ENCODE peak calls at places on chromosomes 4 and X, in four cellular contexts. One of them, this sample, is unnamed.

GRCh38 chr4:3529363-3529762 is 2.9 kb downstream of the LRPAP1 start:
- DNase-seq in HepG2: no peak
- DNase-seq in K562: no peak
- DNase-seq in WTC11: no peak
- DNase-seq in this sample: no peak

GRCh38 chr4:6668391-6668790 is 25.3 kb upstream of the S100P start:
- DNase-seq in HepG2: no peak
- DNase-seq in WTC11: no peak
- DNase-seq in K562: no peak
- DNase-seq in this sample: no peak

GRCh38 chrX:13780868-13781427 is 35.9 kb downstream of the GPM6B start:
- DNase-seq in K562: no peak
- DNase-seq in WTC11: no peak
- DNase-seq in HepG2: no peak
- DNase-seq in this sample: no peak

GRCh38 chr4:37837446-37837845 is 11.0 kb downstream of the PGM2 start:
- DNase-seq in HepG2: no peak
- DNase-seq in K562: no peak
- DNase-seq in WTC11: no peak
- DNase-seq in this sample: no peak

GRCh38 chr4:54779797-54780196 is 122.0 kb downstream of the KIT start:
- DNase-seq in WTC11: no peak
- DNase-seq in K562: no peak
- DNase-seq in HepG2: no peak
- DNase-seq in this sample: no peak

GRCh38 chr4:4859010-4859798 is at the start of gene MSX1:
- DNase-seq in WTC11: peak
- DNase-seq in K562: peak
- DNase-seq in HepG2: peak
- DNase-seq in this sample: peak

GRCh38 chrX:119008122-119008744 is 33.8 kb downstream of the LONRF3 start:
- DNase-seq in HepG2: peak
- DNase-seq in WTC11: peak
- DNase-seq in K562: peak
- DNase-seq in this sample: peak

GRCh38 chr4:159446266-159446976 is 343.5 kb downstream of the RAPGEF2 start:
- DNase-seq in HepG2: peak
- DNase-seq in WTC11: peak
- DNase-seq in K562: peak
- DNase-seq in this sample: peak

GRCh38 chr4:52748432-52748831 is 2.8 kb downstream of the ERVMER34-1 start:
- DNase-seq in HepG2: no peak
- DNase-seq in K562: no peak
- DNase-seq in WTC11: no peak
- DNase-seq in this sample: no peak

GRCh38 chrX:12955882-12956703 is 18.8 kb upstream of the TMSB4X start:
- DNase-seq in K562: peak
- DNase-seq in HepG2: peak
- DNase-seq in WTC11: no peak
- DNase-seq in this sample: no peak

GRCh38 chr4:26238426-26238781 is 82.4 kb upstream of the RBPJ start:
- DNase-seq in HepG2: peak
- DNase-seq in WTC11: no peak
- DNase-seq in K562: no peak
- DNase-seq in this sample: no peak

GRCh38 chr4:49002931-49003330 is 16.9 kb downstream of the CWH43 start:
- DNase-seq in WTC11: no peak
- DNase-seq in K562: no peak
- DNase-seq in HepG2: no peak
- DNase-seq in this sample: no peak

GRCh38 chr4:147479817-147480216 is 1.1 kb upstream of the EDNRA start:
- DNase-seq in WTC11: no peak
- DNase-seq in K562: no peak
- DNase-seq in HepG2: no peak
- DNase-seq in this sample: no peak

GRCh38 chr4:95409750-95410149 is 139.0 kb downstream of the UNC5C start:
- DNase-seq in HepG2: no peak
- DNase-seq in K562: no peak
- DNase-seq in WTC11: no peak
- DNase-seq in this sample: no peak

GRCh38 chr4:185134176-185134869 is 8.7 kb upstream of the SLC25A4 start:
- DNase-seq in HepG2: peak
- DNase-seq in WTC11: no peak
- DNase-seq in K562: peak
- DNase-seq in this sample: peak

GRCh38 chr4:85964298-85964697 is 395.6 kb downstream of the MAPK10 start:
- DNase-seq in K562: no peak
- DNase-seq in HepG2: no peak
- DNase-seq in WTC11: no peak
- DNase-seq in this sample: no peak

GRCh38 chrX:124594017-124594651 is 247.8 kb downstream of the SH2D1A start:
- DNase-seq in WTC11: no peak
- DNase-seq in HepG2: no peak
- DNase-seq in K562: no peak
- DNase-seq in this sample: no peak

GRCh38 chr4:931194-931959 is 739 bp downstream of the GAK start:
- DNase-seq in WTC11: no peak
- DNase-seq in HepG2: peak
- DNase-seq in K562: peak
- DNase-seq in this sample: no peak

DNA sequence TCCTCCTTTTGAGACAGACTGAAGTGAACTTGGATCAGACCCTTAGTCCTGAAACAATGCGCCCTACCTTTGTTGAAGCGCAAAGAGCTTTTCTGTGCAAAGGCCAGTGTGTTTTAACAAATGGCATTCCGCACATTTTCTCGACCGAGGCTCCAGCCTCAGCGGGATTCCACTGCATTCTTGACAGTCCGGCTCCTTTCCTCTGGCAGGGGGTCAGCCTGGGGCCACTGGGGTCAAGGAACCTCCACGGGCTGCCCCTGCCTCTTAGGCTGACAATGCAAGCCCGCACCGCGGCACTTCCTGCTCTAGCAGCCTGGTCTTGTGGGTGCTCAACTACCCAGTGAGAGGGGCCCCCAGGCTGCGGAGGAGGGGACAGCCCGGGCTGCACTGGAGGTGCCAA is 47.2 kb upstream of the TFDP3 start:
- DNase-seq in K562: no peak
- DNase-seq in WTC11: peak
- DNase-seq in HepG2: peak
- DNase-seq in this sample: no peak
- TF ChIP-seq ELF4 in K562: no peak
- TF ChIP-seq ELF4 in WTC11: no peak
- TF ChIP-seq ELF4 in HepG2: no peak
- TF ChIP-seq ELF4 in this sample: no peak

GRCh38 chr4:72418458-72418857 is 150.6 kb downstream of the ADAMTS3 start:
- DNase-seq in WTC11: no peak
- DNase-seq in HepG2: no peak
- DNase-seq in K562: no peak
- DNase-seq in this sample: no peak
- TF ChIP-seq ELF4 in WTC11: no peak
- TF ChIP-seq ELF4 in HepG2: no peak
- TF ChIP-seq ELF4 in K562: no peak
- TF ChIP-seq ELF4 in this sample: no peak

GRCh38 chrX:10577863-10578262 is 42.5 kb downstream of the MID1 start:
- DNase-seq in WTC11: no peak
- DNase-seq in HepG2: no peak
- DNase-seq in K562: no peak
- DNase-seq in this sample: no peak

GRCh38 chrX:10570601-10571000 is 49.8 kb downstream of the MID1 start:
- DNase-seq in WTC11: no peak
- DNase-seq in K562: no peak
- DNase-seq in HepG2: no peak
- DNase-seq in this sample: no peak

GRCh38 chrX:10576777-10577444 is 43.5 kb downstream of the MID1 start:
- DNase-seq in HepG2: no peak
- DNase-seq in K562: no peak
- DNase-seq in WTC11: no peak
- DNase-seq in this sample: no peak

GRCh38 chrX:10579018-10579752 is 41.2 kb downstream of the MID1 start:
- DNase-seq in WTC11: no peak
- DNase-seq in K562: no peak
- DNase-seq in HepG2: peak
- DNase-seq in this sample: no peak

DNA sequence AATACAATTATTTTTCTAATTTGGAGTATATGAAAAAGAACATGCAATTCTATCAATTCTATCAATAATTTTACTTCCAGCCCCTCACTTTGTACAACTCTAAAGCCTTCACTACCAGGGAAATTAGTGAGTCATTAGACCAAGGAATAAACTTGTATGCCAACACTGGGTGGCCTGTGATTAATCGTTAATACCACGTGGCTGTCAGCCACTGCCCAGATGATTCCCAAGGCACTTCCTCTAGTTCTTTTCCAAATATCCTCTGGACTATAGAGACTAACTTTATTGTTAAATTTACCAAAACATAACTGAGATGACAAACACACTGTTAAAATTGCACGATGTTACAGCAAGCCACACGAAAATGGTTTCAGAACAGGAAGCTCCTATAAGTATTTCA is 45.7 kb downstream of the MID1 start:
- DNase-seq in WTC11: no peak
- DNase-seq in K562: no peak
- DNase-seq in HepG2: no peak
- DNase-seq in this sample: no peak
- TF ChIP-seq ELF4 in WTC11: no peak
- TF ChIP-seq ELF4 in K562: no peak
- TF ChIP-seq ELF4 in HepG2: no peak
- TF ChIP-seq ELF4 in this sample: no peak

DNA sequence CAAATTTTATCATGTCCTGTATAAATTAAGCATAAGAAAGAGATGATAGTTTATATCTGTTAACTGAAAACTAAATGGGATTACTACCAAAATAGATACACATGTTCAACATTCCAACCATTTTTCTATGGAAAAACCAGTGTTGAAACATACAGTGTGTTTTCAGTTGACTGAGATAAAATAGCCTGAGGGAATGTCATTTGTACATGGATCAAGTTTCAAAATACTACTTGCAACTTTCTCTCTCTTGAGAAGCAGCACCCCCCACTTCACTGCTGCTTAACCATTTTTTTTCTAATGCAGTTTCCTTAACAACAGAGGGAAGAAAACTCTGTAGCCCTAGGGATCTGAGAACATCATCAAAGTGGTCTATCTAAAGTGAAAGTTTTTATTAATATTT is 70.8 kb downstream of the NPNT start:
- DNase-seq in HepG2: no peak
- DNase-seq in K562: no peak
- DNase-seq in WTC11: no peak
- DNase-seq in this sample: peak
- TF ChIP-seq ELF4 in HepG2: no peak
- TF ChIP-seq ELF4 in K562: no peak
- TF ChIP-seq ELF4 in WTC11: no peak
- TF ChIP-seq ELF4 in this sample: no peak

GRCh38 chr4:88803600-88804096 is 106.0 kb upstream of the NAP1L5 start:
- DNase-seq in WTC11: no peak
- DNase-seq in K562: no peak
- DNase-seq in HepG2: no peak
- DNase-seq in this sample: no peak
- TF ChIP-seq ELF4 in WTC11: no peak
- TF ChIP-seq ELF4 in K562: no peak
- TF ChIP-seq ELF4 in HepG2: no peak
- TF ChIP-seq ELF4 in this sample: no peak

GRCh38 chr4:153497988-153498967 is 32.1 kb downstream of the TMEM131L start:
- DNase-seq in WTC11: no peak
- DNase-seq in HepG2: no peak
- DNase-seq in K562: no peak
- DNase-seq in this sample: no peak
- TF ChIP-seq ELF4 in WTC11: no peak
- TF ChIP-seq ELF4 in HepG2: no peak
- TF ChIP-seq ELF4 in K562: no peak
- TF ChIP-seq ELF4 in this sample: no peak

GRCh38 chrX:150365051-150365952 is 2.2 kb downstream of the MAMLD1 start:
- DNase-seq in WTC11: peak
- DNase-seq in K562: peak
- DNase-seq in HepG2: no peak
- DNase-seq in this sample: peak
- TF ChIP-seq ELF4 in WTC11: no peak
- TF ChIP-seq ELF4 in K562: no peak
- TF ChIP-seq ELF4 in HepG2: no peak
- TF ChIP-seq ELF4 in this sample: no peak

GRCh38 chrX:47543496-47543895 is 17.5 kb upstream of the ARAF start:
- DNase-seq in K562: no peak
- DNase-seq in WTC11: no peak
- DNase-seq in HepG2: no peak
- DNase-seq in this sample: no peak

GRCh38 chrX:47539860-47540259 is 21.1 kb upstream of the ARAF start:
- DNase-seq in K562: no peak
- DNase-seq in WTC11: no peak
- DNase-seq in HepG2: no peak
- DNase-seq in this sample: no peak

DNA sequence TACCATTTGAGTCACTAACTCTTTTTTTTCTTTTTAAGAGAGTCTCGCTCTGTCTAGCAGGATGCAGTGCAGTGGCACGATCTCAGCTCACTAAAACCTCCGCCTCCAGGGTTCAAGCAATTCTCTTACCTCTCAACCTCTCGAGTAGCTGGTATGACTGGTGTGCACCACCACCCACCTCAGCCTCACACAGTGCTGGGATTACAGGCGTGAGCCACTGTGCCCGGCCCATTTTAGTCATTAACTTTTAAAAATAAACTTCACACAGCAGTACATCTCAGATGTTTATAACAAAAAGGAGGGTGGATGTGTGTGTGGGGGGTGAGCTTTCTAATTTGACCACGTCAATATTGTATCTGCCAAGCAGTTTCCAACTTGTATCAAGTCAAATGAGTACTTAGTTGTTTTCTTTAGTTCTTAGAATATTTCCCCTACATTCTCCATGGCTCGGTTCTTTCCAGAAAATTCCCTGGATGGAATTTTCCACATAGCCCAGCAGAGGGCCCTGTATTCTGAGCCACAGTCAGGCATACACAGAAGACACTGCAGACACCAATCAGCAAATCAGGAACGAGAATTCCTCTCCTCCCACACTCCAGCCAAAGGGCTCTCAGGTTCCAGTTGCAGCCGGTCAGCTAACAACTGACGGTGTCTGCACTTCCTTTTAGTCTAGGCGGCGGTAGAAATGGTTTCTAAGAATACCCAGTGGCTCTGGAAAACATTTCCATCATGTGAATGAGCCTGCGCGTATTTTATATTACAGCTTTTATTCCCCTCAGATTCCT is 20.1 kb upstream of the ARAF start:
- DNase-seq in HepG2: peak
- DNase-seq in K562: peak
- DNase-seq in WTC11: peak
- DNase-seq in this sample: peak
- TF ChIP-seq ELF4 in HepG2: no peak
- TF ChIP-seq ELF4 in K562: no peak
- TF ChIP-seq ELF4 in WTC11: no peak
- TF ChIP-seq ELF4 in this sample: no peak

GRCh38 chr4:19408488-19408887 is 843.2 kb upstream of the SLIT2 start:
- DNase-seq in WTC11: no peak
- DNase-seq in HepG2: no peak
- DNase-seq in K562: no peak
- DNase-seq in this sample: no peak
- TF ChIP-seq ELF4 in WTC11: no peak
- TF ChIP-seq ELF4 in HepG2: no peak
- TF ChIP-seq ELF4 in K562: no peak
- TF ChIP-seq ELF4 in this sample: no peak